ENCODE peak calls at places on chromosome 11, in five cellular contexts. One of them, this sample, is unnamed.

GRCh38 chr11:117902001-117902855 is 25.8 kb upstream of the FXYD6 start:
- DNase-seq in K562: no peak
- DNase-seq in HepG2: no peak
- DNase-seq in GM12878: no peak
- DNase-seq in H1: no peak
- DNase-seq in this sample: no peak

GRCh38 chr11:11916981-11917399 is 75.2 kb downstream of the USP47 start:
- DNase-seq in K562: no peak
- DNase-seq in HepG2: peak
- DNase-seq in GM12878: no peak
- DNase-seq in H1: no peak
- DNase-seq in this sample: no peak

GRCh38 chr11:130932086-130932712 is 15.9 kb upstream of the SNX19 start:
- DNase-seq in K562: no peak
- DNase-seq in HepG2: no peak
- DNase-seq in GM12878: no peak
- DNase-seq in H1: no peak
- DNase-seq in this sample: no peak

GRCh38 chr11:79100093-79100704 is 340.6 kb downstream of the TENM4 start:
- DNase-seq in K562: peak
- DNase-seq in HepG2: peak
- DNase-seq in GM12878: no peak
- DNase-seq in H1: peak
- DNase-seq in this sample: peak

GRCh38 chr11:93622043-93622442 is 39.4 kb upstream of the CEP295 start:
- DNase-seq in K562: no peak
- DNase-seq in HepG2: peak
- DNase-seq in GM12878: no peak
- DNase-seq in H1: no peak
- DNase-seq in this sample: no peak

GRCh38 chr11:76152086-76152658 is 54.1 kb downstream of the WNT11 start:
- DNase-seq in K562: peak
- DNase-seq in HepG2: peak
- DNase-seq in GM12878: peak
- DNase-seq in H1: peak
- DNase-seq in this sample: peak

GRCh38 chr11:93248602-93249001 is 50.8 kb upstream of the SLC36A4 start:
- DNase-seq in K562: no peak
- DNase-seq in HepG2: no peak
- DNase-seq in GM12878: no peak
- DNase-seq in H1: no peak
- DNase-seq in this sample: no peak

GRCh38 chr11:75639752-75640151 is 29.1 kb downstream of the MAP6 start:
- DNase-seq in K562: no peak
- DNase-seq in HepG2: no peak
- DNase-seq in GM12878: peak
- DNase-seq in H1: no peak
- DNase-seq in this sample: no peak

GRCh38 chr11:117464778-117465177 is 137.1 kb downstream of the CEP164 start:
- DNase-seq in K562: no peak
- DNase-seq in HepG2: no peak
- DNase-seq in GM12878: no peak
- DNase-seq in H1: no peak
- DNase-seq in this sample: no peak

GRCh38 chr11:1924121-1924520 is 4.6 kb downstream of the TNNT3 start:
- DNase-seq in K562: no peak
- DNase-seq in HepG2: no peak
- DNase-seq in GM12878: no peak
- DNase-seq in H1: no peak
- DNase-seq in this sample: no peak

GRCh38 chr11:118010738-118011461 is 24.7 kb downstream of the IL10RA start:
- DNase-seq in K562: no peak
- DNase-seq in HepG2: no peak
- DNase-seq in GM12878: peak
- DNase-seq in H1: peak
- DNase-seq in this sample: no peak

GRCh38 chr11:108556019-108556418 is 37.5 kb downstream of the EXPH5 start:
- DNase-seq in K562: no peak
- DNase-seq in HepG2: no peak
- DNase-seq in GM12878: no peak
- DNase-seq in H1: no peak
- DNase-seq in this sample: no peak

GRCh38 chr11:108559904-108560303 is 33.7 kb downstream of the EXPH5 start:
- DNase-seq in K562: no peak
- DNase-seq in HepG2: no peak
- DNase-seq in GM12878: no peak
- DNase-seq in H1: no peak
- DNase-seq in this sample: no peak

GRCh38 chr11:108558222-108558621 is 35.3 kb downstream of the EXPH5 start:
- DNase-seq in K562: no peak
- DNase-seq in HepG2: no peak
- DNase-seq in GM12878: peak
- DNase-seq in H1: peak
- DNase-seq in this sample: no peak

GRCh38 chr11:108561535-108561991 is 32.0 kb downstream of the EXPH5 start:
- DNase-seq in K562: no peak
- DNase-seq in HepG2: no peak
- DNase-seq in GM12878: no peak
- DNase-seq in H1: peak
- DNase-seq in this sample: no peak

GRCh38 chr11:108559340-108559739 is 34.2 kb downstream of the EXPH5 start:
- DNase-seq in K562: no peak
- DNase-seq in HepG2: no peak
- DNase-seq in GM12878: no peak
- DNase-seq in H1: no peak
- DNase-seq in this sample: no peak
- TF ChIP-seq ATF2 in K562: no peak
- TF ChIP-seq ATF2 in HepG2: no peak
- TF ChIP-seq ATF2 in GM12878: no peak
- TF ChIP-seq ATF2 in H1: no peak
- TF ChIP-seq ATF2 in this sample: no peak

GRCh38 chr11:122668562-122669090 is 13.1 kb downstream of the UBASH3B start:
- DNase-seq in K562: no peak
- DNase-seq in HepG2: no peak
- DNase-seq in GM12878: no peak
- DNase-seq in H1: no peak
- DNase-seq in this sample: no peak
- TF ChIP-seq ATF3 in K562: no peak
- TF ChIP-seq ATF3 in HepG2: no peak
- TF ChIP-seq ATF3 in GM12878: no peak
- TF ChIP-seq ATF3 in H1: no peak
- TF ChIP-seq ATF3 in this sample: no peak

DNA sequence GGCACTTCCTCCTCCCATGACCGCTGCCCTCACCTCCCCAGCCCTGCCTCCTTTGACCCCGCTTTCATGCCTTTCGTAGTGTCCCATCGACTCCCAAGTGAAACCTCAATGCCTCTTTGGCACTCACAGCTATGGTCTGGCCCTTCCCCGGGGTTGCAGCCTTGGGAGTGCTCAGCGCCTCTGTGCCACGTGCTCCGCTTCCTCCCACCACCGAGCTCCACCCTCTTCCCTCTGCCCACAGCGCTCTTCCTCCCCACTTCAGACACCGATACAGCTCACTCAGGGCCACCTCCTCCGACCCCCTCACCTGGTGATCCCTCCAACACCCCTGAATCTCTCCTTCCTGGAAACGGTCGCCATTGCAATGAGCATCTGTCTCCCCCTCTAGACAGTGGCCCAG is 16.6 kb upstream of the SCGB1A1 start:
- DNase-seq in K562: no peak
- DNase-seq in HepG2: no peak
- DNase-seq in GM12878: no peak
- DNase-seq in H1: no peak
- DNase-seq in this sample: no peak
- TF ChIP-seq ATF2 in K562: no peak
- TF ChIP-seq ATF2 in HepG2: no peak
- TF ChIP-seq ATF2 in GM12878: no peak
- TF ChIP-seq ATF2 in H1: no peak
- TF ChIP-seq ATF2 in this sample: no peak

DNA sequence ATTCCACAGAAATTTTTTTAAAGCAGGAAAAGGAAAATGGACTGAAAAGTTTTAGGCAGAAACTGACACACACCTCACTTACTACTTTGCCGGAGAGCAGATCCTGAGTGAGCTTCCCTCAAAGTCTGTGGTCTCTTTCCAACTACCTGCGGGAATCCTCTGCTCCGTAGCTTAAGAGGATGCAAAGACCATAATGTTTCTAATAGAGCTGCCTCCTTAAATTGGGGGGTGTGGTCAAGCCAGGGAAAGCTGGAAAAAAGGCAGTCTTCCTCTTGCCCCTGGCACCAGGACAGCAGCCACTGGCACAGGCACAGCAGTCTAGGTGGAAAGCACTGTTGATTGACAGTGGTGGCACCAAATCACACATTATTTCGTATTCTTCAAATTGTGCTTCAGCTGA is at the start of gene ETS1:
- DNase-seq in K562: no peak
- DNase-seq in HepG2: no peak
- DNase-seq in GM12878: no peak
- DNase-seq in H1: no peak
- DNase-seq in this sample: no peak
- TF ChIP-seq ATF3 in K562: no peak
- TF ChIP-seq ATF3 in HepG2: no peak
- TF ChIP-seq ATF3 in GM12878: no peak
- TF ChIP-seq ATF3 in H1: no peak
- TF ChIP-seq ATF3 in this sample: no peak

DNA sequence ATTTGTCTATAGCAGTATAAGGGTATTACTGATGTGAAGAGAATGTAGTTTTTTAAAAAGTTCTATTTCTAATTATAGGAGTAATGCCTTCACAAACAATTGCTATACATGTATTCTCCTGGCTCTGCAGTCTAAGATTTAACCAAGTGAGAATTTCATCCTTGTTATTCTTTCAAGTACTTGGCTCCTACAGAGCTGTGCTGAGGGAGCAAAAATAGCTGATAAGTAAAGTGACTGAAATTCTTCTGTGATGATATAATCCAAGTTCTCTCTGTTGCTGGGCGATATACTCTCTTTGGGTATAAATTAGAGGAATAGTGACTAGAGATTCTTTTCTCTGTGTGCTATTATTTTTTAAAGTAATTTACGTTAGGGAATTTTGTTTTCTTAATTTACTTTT is 68.0 kb downstream of the PGR start:
- DNase-seq in K562: no peak
- DNase-seq in HepG2: no peak
- DNase-seq in GM12878: no peak
- DNase-seq in H1: no peak
- DNase-seq in this sample: no peak
- TF ChIP-seq ATF2 in K562: no peak
- TF ChIP-seq ATF2 in HepG2: no peak
- TF ChIP-seq ATF2 in GM12878: no peak
- TF ChIP-seq ATF2 in H1: no peak
- TF ChIP-seq ATF2 in this sample: no peak

DNA sequence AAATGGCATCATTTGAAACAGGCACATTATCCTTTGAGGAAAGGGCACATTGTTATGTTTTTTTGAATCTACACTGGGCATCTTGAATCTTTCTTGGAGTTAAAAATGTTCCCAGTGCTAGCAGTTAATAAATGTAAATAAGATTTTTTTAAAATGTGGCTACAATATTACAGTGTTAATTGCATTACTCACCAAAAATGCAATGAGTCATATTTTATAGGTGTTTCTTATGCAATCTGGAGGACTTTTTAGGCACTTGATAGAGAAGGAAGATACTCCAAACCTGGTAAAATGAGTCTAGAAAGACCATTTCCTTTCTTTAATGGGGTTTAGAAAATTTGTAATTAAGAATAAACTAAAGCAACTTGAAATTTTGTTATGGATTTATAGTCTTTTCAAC is 238.0 kb downstream of the METTL15 start:
- DNase-seq in K562: no peak
- DNase-seq in HepG2: no peak
- DNase-seq in GM12878: no peak
- DNase-seq in H1: no peak
- DNase-seq in this sample: no peak
- TF ChIP-seq ATF3 in K562: no peak
- TF ChIP-seq ATF3 in HepG2: no peak
- TF ChIP-seq ATF3 in GM12878: no peak
- TF ChIP-seq ATF3 in H1: no peak
- TF ChIP-seq ATF3 in this sample: no peak

DNA sequence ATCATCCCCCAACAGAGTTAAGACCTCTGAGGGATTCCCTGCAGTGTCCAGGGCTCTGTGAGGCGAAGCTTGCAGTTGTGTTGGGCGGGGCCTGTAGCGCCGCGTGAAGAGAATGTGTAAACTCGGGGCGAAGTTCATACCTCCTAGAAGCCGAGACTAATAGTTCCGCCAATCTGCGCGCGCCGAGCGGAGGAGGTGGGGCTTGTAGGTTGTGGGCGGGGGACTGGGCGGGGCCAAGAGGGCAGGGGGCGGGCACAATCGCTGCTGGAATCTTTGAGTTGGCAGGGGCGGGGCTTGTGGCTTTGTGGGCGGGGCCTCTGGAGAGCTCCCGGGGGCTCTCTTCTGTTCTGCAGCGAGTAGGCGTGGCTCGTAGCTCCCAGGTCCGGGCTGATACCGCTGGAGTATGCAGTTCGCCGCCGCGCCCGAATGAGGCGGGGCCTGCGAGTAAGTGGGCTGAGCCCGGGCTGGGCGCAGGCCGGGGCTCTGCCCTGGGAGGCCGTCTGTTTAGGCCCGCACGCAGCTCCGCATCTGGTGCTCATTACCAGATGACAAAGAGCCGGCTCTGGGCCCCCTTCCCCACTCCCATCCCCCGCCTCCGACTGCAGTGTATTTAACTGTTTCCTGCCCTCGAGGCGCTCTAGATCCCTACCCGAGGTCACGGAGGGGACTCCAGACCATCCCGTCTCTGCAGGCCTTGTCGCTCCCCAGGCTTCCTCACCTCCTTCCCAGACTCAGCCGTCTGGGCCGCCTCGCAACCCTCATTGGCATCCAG is 4.1 kb downstream of the CD248 start:
- DNase-seq in K562: peak
- DNase-seq in HepG2: peak
- DNase-seq in GM12878: no peak
- DNase-seq in H1: peak
- DNase-seq in this sample: peak
- TF ChIP-seq ATF2 in K562: no peak
- TF ChIP-seq ATF2 in HepG2: peak
- TF ChIP-seq ATF2 in GM12878: no peak
- TF ChIP-seq ATF2 in H1: no peak
- TF ChIP-seq ATF2 in this sample: no peak

This sample was measured in WTC11.